ENCODE peak calls at places on chromosome 4, in four cellular contexts. O is GM12878, R is K562, B is HCT116. Y is an unnamed sample.

GRCh38 chr4:99815597-99816011 is 1.0 kb upstream of the DAPP1 start:
- DNase-seq in B (peak), O (no peak), R (no peak), Y (peak)

GRCh38 chr4:15232725-15233597 is 194.9 kb upstream of the C1QTNF7 start:
- DNase-seq in B (no peak), O (no peak), R (no peak), Y (peak)

GRCh38 chr4:55819634-55820033 is at the start of gene EXOC1L:
- DNase-seq in R (peak), B (no peak), O (no peak), Y (peak)

GRCh38 chr4:3676907-3677495 is 89.2 kb upstream of the ADRA2C start:
- DNase-seq in O (no peak), B (no peak), R (no peak), Y (no peak)

GRCh38 chr4:68368566-68369473 is 18.9 kb upstream of the YTHDC1 start:
- DNase-seq in R (no peak), O (no peak), B (no peak), Y (no peak)

GRCh38 chr4:172147702-172148101 is 334.5 kb downstream of the GALNTL6 start:
- DNase-seq in B (no peak), O (no peak), R (no peak), Y (no peak)

GRCh38 chr4:28505064-28505463 is 1644.4 kb downstream of the STIM2 start:
- DNase-seq in O (no peak), B (no peak), R (no peak), Y (no peak)

GRCh38 chr4:113781439-113782040 is 20.0 kb upstream of the CAMK2D start:
- DNase-seq in O (no peak), B (no peak), R (peak), Y (no peak)

GRCh38 chr4:2755821-2756690 is at the start of gene TNIP2:
- DNase-seq in R (peak), O (no peak), B (no peak), Y (peak)

GRCh38 chr4:53646792-53647191 is 55.5 kb upstream of the LNX1 start:
- DNase-seq in B (no peak), O (no peak), R (no peak), Y (no peak)

GRCh38 chr4:157115613-157116340 is 39.8 kb downstream of the GLRB start:
- DNase-seq in R (no peak), B (no peak), O (no peak), Y (no peak)

GRCh38 chr4:123398803-123399637 is 2.4 kb downstream of the SPRY1 start:
- DNase-seq in R (peak), B (peak), O (no peak), Y (peak)

GRCh38 chr4:123399638-123400358 is 3.2 kb downstream of the SPRY1 start:
- DNase-seq in R (no peak), B (no peak), O (no peak), Y (no peak)

GRCh38 chr4:123396294-123397275 is at the start of gene SPRY1:
- DNase-seq in O (peak), R (peak), B (peak), Y (peak)

GRCh38 chr4:123397276-123398150 is 918 bp downstream of the SPRY1 start:
- DNase-seq in O (no peak), R (peak), B (peak), Y (peak)

DNA sequence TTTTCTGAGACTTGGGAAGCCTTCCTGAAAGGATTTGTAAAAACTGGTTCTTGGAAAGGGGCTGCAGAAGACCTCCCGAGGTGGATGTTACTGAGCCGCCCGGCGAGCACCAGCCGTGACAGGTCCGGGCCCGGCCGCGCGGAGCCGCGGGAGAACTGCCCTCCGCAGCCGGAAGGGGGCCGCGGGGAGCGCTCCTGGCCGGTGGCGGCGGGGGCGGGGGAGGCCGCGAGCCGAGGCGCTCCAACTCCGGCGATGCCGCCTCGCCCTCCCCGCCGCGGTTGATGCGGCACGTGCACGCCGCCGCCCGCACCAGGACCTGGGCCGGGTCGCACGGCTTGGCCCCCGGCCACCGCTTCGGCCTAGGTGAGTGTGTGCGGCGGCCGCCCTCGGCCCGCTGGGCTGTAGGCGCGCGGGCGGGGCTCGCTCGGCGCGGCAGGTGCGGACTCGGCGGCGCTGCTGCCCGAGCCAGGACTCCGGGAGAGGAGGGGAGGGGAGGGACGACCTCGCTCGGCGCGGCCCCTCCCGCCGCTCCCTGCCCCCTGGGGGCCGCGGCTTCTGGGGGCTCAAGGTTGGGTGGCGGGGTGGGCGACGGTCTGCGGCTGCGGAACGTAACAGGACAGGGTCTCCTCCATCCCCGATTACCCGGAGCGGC is 1.7 kb downstream of the SPRY1 start:
- DNase-seq in O (no peak), B (peak), R (peak), Y (no peak)
- TF ChIP-seq SP1 in O (no peak), B (no peak), R (no peak), Y (no peak)

GRCh38 chr4:147780137-147780777 is 48.4 kb downstream of the ARHGAP10 start:
- DNase-seq in B (no peak), O (peak), R (no peak), Y (no peak)
- TF ChIP-seq ZBTB33 in B (no peak), O (no peak), R (no peak), Y (no peak)

GRCh38 chr4:133149932-133150642 is 993 bp downstream of the PCDH10 start:
- DNase-seq in O (no peak), R (no peak), B (no peak), Y (no peak)
- TF ChIP-seq SP1 in O (no peak), R (no peak), B (no peak), Y (no peak)

GRCh38 chr4:125390126-125390525 is 75.4 kb downstream of the FAT4 start:
- DNase-seq in B (no peak), R (no peak), O (no peak), Y (no peak)

GRCh38 chr4:125389713-125390112 is 75.0 kb downstream of the FAT4 start:
- DNase-seq in B (no peak), R (no peak), O (no peak), Y (no peak)

GRCh38 chr4:125387770-125388169 is 73.0 kb downstream of the FAT4 start:
- DNase-seq in B (no peak), R (no peak), O (no peak), Y (no peak)

GRCh38 chr4:125390727-125391126 is 76.0 kb downstream of the FAT4 start:
- DNase-seq in O (no peak), R (no peak), B (no peak), Y (no peak)

GRCh38 chr4:125388653-125389052 is 73.9 kb downstream of the FAT4 start:
- DNase-seq in R (no peak), O (no peak), B (no peak), Y (no peak)
- TF ChIP-seq ZBTB33 in R (no peak), O (no peak), B (no peak), Y (no peak)

GRCh38 chr4:185711764-185712163 is 100.2 kb downstream of the SORBS2 start:
- DNase-seq in R (no peak), O (no peak), B (no peak), Y (no peak)

GRCh38 chr4:185708348-185708747 is 103.6 kb downstream of the SORBS2 start:
- DNase-seq in O (no peak), R (no peak), B (no peak), Y (no peak)

GRCh38 chr4:185710487-185710995 is 101.5 kb downstream of the SORBS2 start:
- DNase-seq in R (no peak), B (no peak), O (no peak), Y (no peak)

GRCh38 chr4:185712350-185713024 is 99.5 kb downstream of the SORBS2 start:
- DNase-seq in O (no peak), R (no peak), B (no peak), Y (peak)

GRCh38 chr4:185709802-185710486 is 102.0 kb downstream of the SORBS2 start:
- DNase-seq in R (no peak), O (no peak), B (no peak), Y (peak)
- TF ChIP-seq SP1 in R (no peak), O (no peak), B (no peak), Y (no peak)

DNA sequence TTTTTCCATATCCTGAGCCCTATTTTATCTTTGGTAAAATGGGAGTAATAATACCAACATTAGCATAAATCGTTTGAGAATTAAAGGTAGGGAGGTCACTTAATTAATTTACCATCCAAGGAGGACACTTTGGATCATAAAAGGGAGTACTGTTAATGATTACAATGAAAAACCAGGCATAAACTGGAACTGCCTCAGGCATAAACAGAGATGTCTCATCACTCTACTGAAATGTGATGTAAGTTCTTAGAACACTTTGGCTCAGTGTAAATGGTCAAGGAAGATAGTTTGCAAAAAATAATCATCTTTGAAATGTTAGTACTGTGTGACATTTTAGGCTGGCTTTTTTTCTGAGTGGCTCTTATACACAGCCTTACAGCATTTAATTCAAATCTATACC is 268.7 kb downstream of the SLC39A8 start:
- DNase-seq in R (no peak), B (no peak), O (no peak), Y (no peak)
- TF ChIP-seq ZBTB33 in R (no peak), B (no peak), O (no peak), Y (no peak)

GRCh38 chr4:87532907-87533306 is 3.7 kb upstream of the SPARCL1 start:
- DNase-seq in R (no peak), B (no peak), O (no peak), Y (no peak)
- TF ChIP-seq SP1 in R (no peak), B (no peak), O (no peak), Y (no peak)